ENCODE peak calls at places on chromosomes 6 and 20, in ten cellular contexts. One of them, this sample, is unnamed.

GRCh38 chr20:13458860-13459451 is 179.8 kb downstream of the TASP1 start:
- DNase-seq in kidney: no peak
- DNase-seq in heart left ventricle: no peak
- DNase-seq in GM12865: peak; percentile 57
- DNase-seq in astrocyte: peak; percentile 15
- DNase-seq in uterus: no peak
- DNase-seq in GM23338: peak; percentile 62
- DNase-seq in GM06990: peak; percentile 11
- DNase-seq in PC-9: no peak
- DNase-seq in astrocyte of the cerebellum: peak; percentile 16
- DNase-seq in this sample: no peak

GRCh38 chr6:23851551-23851950 is 274.5 kb upstream of the NRSN1 start:
- DNase-seq in kidney: no peak
- DNase-seq in heart left ventricle: no peak
- DNase-seq in GM12865: no peak
- DNase-seq in astrocyte: no peak
- DNase-seq in uterus: no peak
- DNase-seq in GM23338: no peak
- DNase-seq in GM06990: no peak
- DNase-seq in PC-9: no peak
- DNase-seq in astrocyte of the cerebellum: no peak
- DNase-seq in this sample: no peak

GRCh38 chr20:59949911-59950310 is 8.3 kb upstream of the CDH26 start:
- DNase-seq in kidney: no peak
- DNase-seq in heart left ventricle: no peak
- DNase-seq in GM12865: no peak
- DNase-seq in astrocyte: no peak
- DNase-seq in uterus: no peak
- DNase-seq in GM23338: no peak
- DNase-seq in GM06990: no peak
- DNase-seq in PC-9: peak; percentile 63
- DNase-seq in astrocyte of the cerebellum: no peak
- DNase-seq in this sample: no peak

GRCh38 chr6:150255840-150256239 is 113.0 kb upstream of the IYD start:
- DNase-seq in kidney: no peak
- DNase-seq in heart left ventricle: no peak
- DNase-seq in GM12865: no peak
- DNase-seq in astrocyte: no peak
- DNase-seq in uterus: no peak
- DNase-seq in GM23338: no peak
- DNase-seq in GM06990: no peak
- DNase-seq in PC-9: no peak
- DNase-seq in astrocyte of the cerebellum: no peak
- DNase-seq in this sample: no peak

GRCh38 chr20:35135867-35136586 is 11.1 kb downstream of the EDEM2 start:
- DNase-seq in kidney: no peak
- DNase-seq in heart left ventricle: no peak
- DNase-seq in GM12865: no peak
- DNase-seq in astrocyte: peak; percentile 74
- DNase-seq in uterus: no peak
- DNase-seq in GM23338: no peak
- DNase-seq in GM06990: no peak
- DNase-seq in PC-9: peak; percentile 71
- DNase-seq in astrocyte of the cerebellum: no peak
- DNase-seq in this sample: no peak

GRCh38 chr20:56944546-56944945 is 315.4 kb downstream of the TFAP2C start:
- DNase-seq in kidney: no peak
- DNase-seq in heart left ventricle: no peak
- DNase-seq in GM12865: no peak
- DNase-seq in astrocyte: no peak
- DNase-seq in uterus: no peak
- DNase-seq in GM23338: no peak
- DNase-seq in GM06990: no peak
- DNase-seq in PC-9: no peak
- DNase-seq in astrocyte of the cerebellum: no peak
- DNase-seq in this sample: no peak

GRCh38 chr6:136446579-136447182 is 103.5 kb downstream of the MAP7 start:
- DNase-seq in kidney: no peak
- DNase-seq in heart left ventricle: no peak
- DNase-seq in GM12865: no peak
- DNase-seq in astrocyte: peak; percentile 41
- DNase-seq in uterus: no peak
- DNase-seq in GM23338: no peak
- DNase-seq in GM06990: no peak
- DNase-seq in PC-9: no peak
- DNase-seq in astrocyte of the cerebellum: no peak
- DNase-seq in this sample: no peak

GRCh38 chr20:6395695-6396094 is 272.9 kb upstream of the FERMT1 start:
- DNase-seq in kidney: no peak
- DNase-seq in heart left ventricle: no peak
- DNase-seq in GM12865: no peak
- DNase-seq in astrocyte: peak; percentile 10
- DNase-seq in uterus: no peak
- DNase-seq in GM23338: no peak
- DNase-seq in GM06990: no peak
- DNase-seq in PC-9: peak; percentile 58
- DNase-seq in astrocyte of the cerebellum: peak; percentile 34
- DNase-seq in this sample: no peak

GRCh38 chr20:34040300-34041015 is 46.7 kb downstream of the RALY start:
- DNase-seq in kidney: no peak
- DNase-seq in heart left ventricle: no peak
- DNase-seq in GM12865: no peak
- DNase-seq in astrocyte: no peak
- DNase-seq in uterus: no peak
- DNase-seq in GM23338: no peak
- DNase-seq in GM06990: no peak
- DNase-seq in PC-9: no peak
- DNase-seq in astrocyte of the cerebellum: no peak
- DNase-seq in this sample: no peak

GRCh38 chr6:155495011-155495768 is 39.6 kb upstream of the NOX3 start:
- DNase-seq in kidney: peak; percentile 82
- DNase-seq in heart left ventricle: peak; percentile 61
- DNase-seq in GM12865: no peak
- DNase-seq in astrocyte: peak; percentile 66
- DNase-seq in uterus: peak; percentile 57
- DNase-seq in GM23338: peak; percentile 74
- DNase-seq in GM06990: no peak
- DNase-seq in PC-9: no peak
- DNase-seq in astrocyte of the cerebellum: no peak
- DNase-seq in this sample: no peak

GRCh38 chr6:155493694-155494143 is 38.1 kb upstream of the NOX3 start:
- DNase-seq in kidney: no peak
- DNase-seq in heart left ventricle: no peak
- DNase-seq in GM12865: peak; percentile 88
- DNase-seq in astrocyte: peak; percentile 100
- DNase-seq in uterus: peak; percentile 48
- DNase-seq in GM23338: peak; percentile 39
- DNase-seq in GM06990: peak; percentile 60
- DNase-seq in PC-9: peak; percentile 95
- DNase-seq in astrocyte of the cerebellum: peak; percentile 99
- DNase-seq in this sample: no peak

GRCh38 chr6:155499574-155499973 is 43.9 kb upstream of the NOX3 start:
- DNase-seq in kidney: no peak
- DNase-seq in heart left ventricle: no peak
- DNase-seq in GM12865: no peak
- DNase-seq in astrocyte: no peak
- DNase-seq in uterus: no peak
- DNase-seq in GM23338: no peak
- DNase-seq in GM06990: no peak
- DNase-seq in PC-9: no peak
- DNase-seq in astrocyte of the cerebellum: no peak
- DNase-seq in this sample: no peak

GRCh38 chr6:155498370-155498769 is 42.7 kb upstream of the NOX3 start:
- DNase-seq in kidney: no peak
- DNase-seq in heart left ventricle: no peak
- DNase-seq in GM12865: no peak
- DNase-seq in astrocyte: peak; percentile 16
- DNase-seq in uterus: no peak
- DNase-seq in GM23338: no peak
- DNase-seq in GM06990: no peak
- DNase-seq in PC-9: no peak
- DNase-seq in astrocyte of the cerebellum: no peak
- DNase-seq in this sample: no peak

DNA sequence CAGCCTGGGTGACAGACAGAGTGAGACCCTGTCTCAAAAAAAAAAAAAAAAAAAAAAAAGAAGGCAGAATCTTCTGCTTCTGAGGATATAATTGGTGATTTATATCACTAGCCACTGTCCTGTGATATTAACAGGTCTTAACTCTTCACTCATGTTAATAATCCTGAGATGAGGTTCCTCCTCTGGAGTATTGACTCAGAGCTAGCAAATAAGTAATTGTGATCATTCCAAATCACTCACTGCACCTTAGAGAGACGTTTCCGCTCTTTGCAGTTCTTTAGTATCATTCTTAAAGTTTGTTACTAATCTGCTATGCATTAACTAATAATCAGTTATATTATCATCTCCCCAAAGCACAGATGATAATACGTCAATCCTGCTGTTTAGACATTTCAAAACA is 41.6 kb upstream of the NOX3 start:
- DNase-seq in kidney: no peak
- DNase-seq in heart left ventricle: no peak
- DNase-seq in GM12865: peak; percentile 10
- DNase-seq in astrocyte: no peak
- DNase-seq in uterus: no peak
- DNase-seq in GM23338: no peak
- DNase-seq in GM06990: no peak
- DNase-seq in PC-9: no peak
- DNase-seq in astrocyte of the cerebellum: no peak
- DNase-seq in this sample: no peak
- TF ChIP-seq CTCF in kidney: no peak
- TF ChIP-seq CTCF in heart left ventricle: no peak
- TF ChIP-seq CTCF in GM12865: no peak
- TF ChIP-seq CTCF in astrocyte: no peak
- TF ChIP-seq CTCF in uterus: no peak
- TF ChIP-seq CTCF in GM23338: no peak
- TF ChIP-seq CTCF in GM06990: no peak
- TF ChIP-seq CTCF in PC-9: no peak
- TF ChIP-seq CTCF in astrocyte of the cerebellum: no peak
- TF ChIP-seq CTCF in this sample: no peak

GRCh38 chr6:32402812-32403211 is 4.2 kb downstream of the BTNL2 start:
- DNase-seq in kidney: no peak
- DNase-seq in heart left ventricle: no peak
- DNase-seq in GM12865: no peak
- DNase-seq in astrocyte: no peak
- DNase-seq in uterus: no peak
- DNase-seq in GM23338: peak; percentile 41
- DNase-seq in GM06990: no peak
- DNase-seq in PC-9: no peak
- DNase-seq in astrocyte of the cerebellum: no peak
- DNase-seq in this sample: no peak

GRCh38 chr6:32405656-32406055 is 1.3 kb downstream of the BTNL2 start:
- DNase-seq in kidney: no peak
- DNase-seq in heart left ventricle: no peak
- DNase-seq in GM12865: no peak
- DNase-seq in astrocyte: no peak
- DNase-seq in uterus: no peak
- DNase-seq in GM23338: no peak
- DNase-seq in GM06990: no peak
- DNase-seq in PC-9: no peak
- DNase-seq in astrocyte of the cerebellum: no peak
- DNase-seq in this sample: no peak

GRCh38 chr6:32397252-32397920 is 9.6 kb downstream of the BTNL2 start:
- DNase-seq in kidney: no peak
- DNase-seq in heart left ventricle: no peak
- DNase-seq in GM12865: peak; percentile 85
- DNase-seq in astrocyte: no peak
- DNase-seq in uterus: no peak
- DNase-seq in GM23338: no peak
- DNase-seq in GM06990: peak; percentile 56
- DNase-seq in PC-9: no peak
- DNase-seq in astrocyte of the cerebellum: no peak
- DNase-seq in this sample: no peak

GRCh38 chr6:32406197-32406596 is 784 bp downstream of the BTNL2 start:
- DNase-seq in kidney: no peak
- DNase-seq in heart left ventricle: no peak
- DNase-seq in GM12865: no peak
- DNase-seq in astrocyte: no peak
- DNase-seq in uterus: no peak
- DNase-seq in GM23338: no peak
- DNase-seq in GM06990: no peak
- DNase-seq in PC-9: no peak
- DNase-seq in astrocyte of the cerebellum: no peak
- DNase-seq in this sample: no peak

GRCh38 chr6:32401564-32401963 is 5.4 kb downstream of the BTNL2 start:
- DNase-seq in kidney: no peak
- DNase-seq in heart left ventricle: no peak
- DNase-seq in GM12865: no peak
- DNase-seq in astrocyte: no peak
- DNase-seq in uterus: no peak
- DNase-seq in GM23338: no peak
- DNase-seq in GM06990: no peak
- DNase-seq in PC-9: no peak
- DNase-seq in astrocyte of the cerebellum: no peak
- DNase-seq in this sample: no peak
- TF ChIP-seq CTCF in kidney: no peak
- TF ChIP-seq CTCF in heart left ventricle: no peak
- TF ChIP-seq CTCF in GM12865: no peak
- TF ChIP-seq CTCF in astrocyte: no peak
- TF ChIP-seq CTCF in uterus: no peak
- TF ChIP-seq CTCF in GM23338: no peak
- TF ChIP-seq CTCF in GM06990: no peak
- TF ChIP-seq CTCF in PC-9: no peak
- TF ChIP-seq CTCF in astrocyte of the cerebellum: no peak
- TF ChIP-seq CTCF in this sample: no peak

GRCh38 chr20:62352402-62353288 is 14.5 kb downstream of the LAMA5 start:
- DNase-seq in kidney: no peak
- DNase-seq in heart left ventricle: peak; percentile 90
- DNase-seq in GM12865: no peak
- DNase-seq in astrocyte: no peak
- DNase-seq in uterus: peak; percentile 72
- DNase-seq in GM23338: no peak
- DNase-seq in GM06990: no peak
- DNase-seq in PC-9: no peak
- DNase-seq in astrocyte of the cerebellum: no peak
- DNase-seq in this sample: no peak
- TF ChIP-seq CTCF in kidney: peak; percentile 28
- TF ChIP-seq CTCF in heart left ventricle: no peak
- TF ChIP-seq CTCF in GM12865: no peak
- TF ChIP-seq CTCF in astrocyte: no peak
- TF ChIP-seq CTCF in uterus: peak; percentile 43
- TF ChIP-seq CTCF in GM23338: no peak
- TF ChIP-seq CTCF in GM06990: no peak
- TF ChIP-seq CTCF in PC-9: no peak
- TF ChIP-seq CTCF in astrocyte of the cerebellum: no peak
- TF ChIP-seq CTCF in this sample: no peak

DNA sequence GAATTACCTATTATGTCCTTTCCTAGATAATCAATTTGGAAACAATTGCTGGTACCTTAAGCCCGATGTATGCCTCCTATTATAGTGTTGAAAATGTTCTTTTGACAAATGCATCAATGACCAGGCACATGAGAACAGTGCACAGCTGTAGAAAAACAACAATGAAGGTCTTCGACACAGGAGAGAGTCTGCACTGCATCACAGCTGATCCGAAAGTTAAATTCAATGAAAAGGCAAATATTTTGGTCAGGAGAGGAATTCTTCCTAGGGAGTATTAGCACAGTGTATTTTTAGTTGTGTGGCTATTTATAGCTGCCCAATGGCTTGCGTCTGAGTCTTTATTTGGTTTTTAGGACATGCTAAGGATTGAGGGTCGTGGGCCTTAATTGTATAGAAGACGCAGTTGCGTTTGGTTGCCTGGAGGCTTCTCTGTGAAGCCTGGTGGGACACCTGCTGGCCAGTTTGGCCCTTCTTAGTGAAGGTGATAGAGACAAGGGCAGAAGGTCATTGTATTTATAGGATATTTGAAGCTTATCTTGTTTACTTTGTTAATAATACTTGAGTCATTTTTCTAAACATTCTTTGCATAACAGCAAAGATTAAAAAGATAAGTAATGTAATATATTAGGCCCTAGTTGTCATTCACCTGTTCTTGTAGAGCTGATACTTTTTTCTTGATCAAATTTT is 72.3 kb downstream of the CDYL start:
- DNase-seq in kidney: no peak
- DNase-seq in heart left ventricle: no peak
- DNase-seq in GM12865: peak; percentile 53
- DNase-seq in astrocyte: no peak
- DNase-seq in uterus: no peak
- DNase-seq in GM23338: peak; percentile 80
- DNase-seq in GM06990: no peak
- DNase-seq in PC-9: peak; percentile 74
- DNase-seq in astrocyte of the cerebellum: no peak
- DNase-seq in this sample: no peak
- TF ChIP-seq CTCF in kidney: peak; percentile 14
- TF ChIP-seq CTCF in heart left ventricle: peak; percentile 27
- TF ChIP-seq CTCF in GM12865: peak; percentile 43
- TF ChIP-seq CTCF in astrocyte: peak; percentile 27
- TF ChIP-seq CTCF in uterus: peak; percentile 26
- TF ChIP-seq CTCF in GM23338: peak; percentile 65
- TF ChIP-seq CTCF in GM06990: peak; percentile 53
- TF ChIP-seq CTCF in PC-9: peak; percentile 64
- TF ChIP-seq CTCF in astrocyte of the cerebellum: peak; percentile 32
- TF ChIP-seq CTCF in this sample: peak; percentile 25